ENCODE peak calls at places on chromosome 2, in four cellular contexts. N is HT1080; E is fibroblast of lung; L is stimulated activated CD4-positive, alpha-beta T cell treated with anti-CD3 and anti-CD28 coated beads, TNF-alpha, amount 100 ng/mL, for 4 hours. Q is an unnamed sample.
A peak's percentile ranks its signal among the peaks of the same experiment; 100 is the strongest.

GRCh38 chr2:100592226-100592625 is 29.4 kb downstream of the PDCL3 start:
- DNase-seq in E (no peak), L (no peak), N (no peak), Q (peak; percentile 75)

GRCh38 chr2:208213508-208214120 is 23.8 kb upstream of the C2orf80 start:
- DNase-seq in N (no peak), E (no peak), L (no peak), Q (no peak)

GRCh38 chr2:239292531-239292930 is 108.3 kb downstream of the HDAC4 start:
- DNase-seq in N (no peak), E (no peak), L (no peak), Q (no peak)

GRCh38 chr2:98484652-98485452 is 40.2 kb downstream of the INPP4A start:
- DNase-seq in N (no peak), L (no peak), E (no peak), Q (no peak)

GRCh38 chr2:555164-555922 is 121.9 kb downstream of the TMEM18 start:
- DNase-seq in L (no peak), N (no peak), E (no peak), Q (no peak)

GRCh38 chr2:119352357-119352756 is 14.3 kb downstream of the C2orf76 start:
- DNase-seq in N (no peak), L (no peak), E (no peak), Q (no peak)

GRCh38 chr2:134107402-134107801 is 146.5 kb upstream of the MGAT5 start:
- DNase-seq in L (no peak), N (no peak), E (no peak), Q (no peak)

GRCh38 chr2:218465987-218466633 is 47.2 kb downstream of the VIL1 start:
- DNase-seq in E (peak; percentile 56), N (peak; percentile 25), L (no peak), Q (peak; percentile 52)

GRCh38 chr2:218879881-218880748 is 537 bp upstream of the WNT10A start:
- DNase-seq in N (no peak), L (peak; percentile 78), E (no peak), Q (no peak)

GRCh38 chr2:105180491-105180972 is 61.0 kb upstream of the GPR45 start:
- DNase-seq in E (no peak), L (no peak), N (no peak), Q (no peak)

GRCh38 chr2:58906151-58906645 is 665.1 kb upstream of the FANCL start:
- DNase-seq in N (no peak), L (no peak), E (no peak), Q (peak; percentile 50)

GRCh38 chr2:67437132-67437531 is 40.0 kb downstream of the ETAA1 start:
- DNase-seq in L (no peak), N (no peak), E (no peak), Q (peak; percentile 45)

GRCh38 chr2:236715511-236715961 is 145.9 kb downstream of the ACKR3 start:
- DNase-seq in E (peak; percentile 24), L (no peak), N (no peak), Q (no peak)

GRCh38 chr2:153543639-153544071 is 65.1 kb upstream of the RPRM start:
- DNase-seq in L (no peak), E (no peak), N (peak; percentile 61), Q (no peak)

GRCh38 chr2:72919414-72920316 is 2.3 kb downstream of the EMX1 start:
- DNase-seq in E (peak; percentile 22), N (no peak), L (no peak), Q (no peak)

GRCh38 chr2:159904565-159905281 is 106.7 kb upstream of the CD302 start:
- DNase-seq in L (peak; percentile 78), N (no peak), E (no peak), Q (peak; percentile 11)

GRCh38 chr2:138015494-138015893 is 51.2 kb downstream of the HNMT start:
- DNase-seq in E (no peak), N (no peak), L (no peak), Q (no peak)

GRCh38 chr2:238458641-238459040 is 31.9 kb downstream of the ASB1 start:
- DNase-seq in L (no peak), E (no peak), N (no peak), Q (peak; percentile 44)

GRCh38 chr2:16115881-16116830 is 175.8 kb downstream of the MYCN start:
- DNase-seq in L (no peak), N (no peak), E (no peak), Q (no peak)

GRCh38 chr2:135662088-135662487 is 79.6 kb upstream of the UBXN4 start:
- DNase-seq in L (no peak), N (no peak), E (no peak), Q (peak; percentile 46)

GRCh38 chr2:227339098-227339599 is 14.1 kb downstream of the MFF start:
- DNase-seq in E (no peak), L (no peak), N (no peak), Q (no peak)

Q was measured in EH.